ENCODE peak calls at places on chromosome 18, in five cellular contexts. S is right lobe of liver, D is left ventricle myocardium inferior, V is fibroblast of the aortic adventitia, Y is A549. I is an unnamed sample.

GRCh38 chr18:31199190-31199769 is 36.6 kb upstream of the DSC1 start:
- DNase-seq in D (no peak), V (no peak), S (no peak), Y (peak), I (no peak)

GRCh38 chr18:28771849-28772248 is 594.9 kb upstream of the CDH2 start:
- DNase-seq in V (peak), D (no peak), S (no peak), Y (no peak), I (no peak)

GRCh38 chr18:27136208-27136535 is 48.9 kb downstream of the CHST9 start:
- DNase-seq in S (peak), D (no peak), V (no peak), Y (peak), I (no peak)

GRCh38 chr18:34222025-34222395 is 2.7 kb downstream of the NOL4 start:
- DNase-seq in Y (no peak), S (no peak), D (no peak), V (no peak), I (no peak)

GRCh38 chr18:10685484-10685883 is 159.7 kb downstream of the NAPG start:
- DNase-seq in V (no peak), D (no peak), Y (no peak), S (no peak), I (no peak)

GRCh38 chr18:38526922-38527321 is 961.3 kb upstream of the CELF4 start:
- DNase-seq in Y (no peak), D (no peak), V (no peak), S (no peak), I (no peak)

GRCh38 chr18:11040823-11041712 is 108.3 kb downstream of the PIEZO2 start:
- DNase-seq in D (no peak), S (no peak), Y (peak), V (peak), I (peak)

GRCh38 chr18:62717059-62717849 is 1.9 kb downstream of the PHLPP1 start:
- DNase-seq in D (no peak), Y (peak), V (peak), S (no peak), I (peak)

GRCh38 chr18:78686976-78687685 is 292.5 kb upstream of the SALL3 start:
- DNase-seq in S (no peak), D (no peak), Y (no peak), V (no peak), I (no peak)

GRCh38 chr18:78627546-78628315 is 351.9 kb upstream of the SALL3 start:
- DNase-seq in D (no peak), Y (no peak), V (no peak), S (no peak), I (no peak)

DNA sequence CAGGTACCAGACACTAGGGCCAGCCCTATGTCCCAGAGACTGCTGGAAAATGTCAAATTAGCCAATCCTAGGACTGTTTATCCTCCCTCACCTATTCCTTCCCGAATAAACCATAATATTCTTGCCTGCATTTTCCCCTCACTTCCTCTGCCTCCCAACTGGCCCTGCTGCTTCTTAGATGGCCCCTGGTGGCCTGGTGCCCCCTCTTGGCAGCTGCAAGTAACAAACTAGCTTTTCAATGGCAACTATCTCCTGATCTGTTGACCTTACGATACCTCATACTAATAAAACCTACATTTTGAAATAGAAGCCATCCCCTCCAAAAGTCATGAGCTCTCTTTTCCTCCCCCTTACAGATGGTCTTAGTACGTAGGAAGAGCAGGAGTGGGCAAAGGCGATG is 132.0 kb downstream of the ALPK2 start:
- DNase-seq in D (no peak), Y (peak), V (no peak), S (no peak), I (no peak)
- TF ChIP-seq CTCF in D (peak), Y (no peak), V (no peak), S (peak), I (peak)

GRCh38 chr18:3238742-3239141 is 8.9 kb upstream of the MYL12A start:
- DNase-seq in S (no peak), D (no peak), V (no peak), Y (no peak), I (no peak)
- TF ChIP-seq CTCF in S (no peak), D (no peak), V (peak), Y (no peak), I (no peak)

GRCh38 chr18:9366126-9366714 is 31.6 kb downstream of the TWSG1 start:
- DNase-seq in D (no peak), V (peak), Y (peak), S (no peak), I (no peak)
- TF ChIP-seq CTCF in D (peak), V (peak), Y (no peak), S (peak), I (no peak)

DNA sequence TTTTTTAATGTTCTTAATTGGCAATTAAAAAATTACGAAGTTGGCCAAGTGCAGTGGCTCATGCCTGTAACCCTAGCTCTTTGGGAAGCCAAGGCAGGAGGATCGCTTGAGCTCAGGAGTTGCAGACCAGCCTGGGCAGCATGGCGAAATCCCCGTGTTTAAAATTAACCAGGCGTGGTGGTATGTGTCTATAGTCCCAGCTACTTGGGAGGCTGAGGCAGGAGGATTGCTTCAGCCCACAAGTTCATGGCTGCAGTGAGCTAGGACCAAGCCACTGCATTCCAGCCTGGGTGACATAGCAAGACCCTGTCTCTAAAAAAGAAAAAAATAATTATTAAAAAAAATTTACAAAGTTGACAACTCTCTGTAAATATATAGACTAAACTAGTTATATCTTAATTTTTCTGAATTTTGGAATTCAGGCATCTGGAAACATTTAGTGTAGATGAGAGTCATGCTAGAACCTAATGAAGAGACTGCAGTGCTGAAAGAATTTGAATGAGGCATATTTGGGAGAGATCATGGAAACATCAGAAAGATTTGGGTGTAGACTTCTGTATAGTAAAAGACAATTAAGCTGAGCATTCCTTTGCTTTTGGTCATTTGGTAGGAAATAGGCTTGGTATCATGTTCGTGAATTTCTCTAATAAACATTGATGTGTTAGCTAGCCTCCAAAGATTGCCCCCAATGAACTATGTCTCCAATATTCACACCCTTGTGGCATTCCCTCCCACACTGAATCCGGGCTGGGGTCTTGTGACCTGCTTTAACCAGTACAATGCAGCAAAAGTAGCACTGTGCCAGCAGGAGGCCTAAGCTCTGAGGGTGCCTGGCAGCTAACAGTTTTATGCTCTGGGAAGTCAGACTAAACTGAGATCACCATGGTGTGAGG is 4.2 kb upstream of the ROCK1 start:
- DNase-seq in D (no peak), V (peak), Y (no peak), S (no peak), I (peak)
- TF ChIP-seq CTCF in D (no peak), V (peak), Y (no peak), S (no peak), I (no peak)

GRCh38 chr18:24544141-24544498 is 83.7 kb downstream of the HRH4 start:
- DNase-seq in D (no peak), S (no peak), Y (peak), V (peak), I (no peak)
- TF ChIP-seq CTCF in D (peak), S (peak), Y (peak), V (peak), I (peak)

GRCh38 chr18:74315464-74316256 is at the start of gene C18orf63:
- DNase-seq in D (no peak), S (no peak), Y (no peak), V (no peak), I (no peak)

GRCh38 chr18:74311000-74311399 is 4.6 kb upstream of the C18orf63 start:
- DNase-seq in S (no peak), D (no peak), V (no peak), Y (no peak), I (no peak)

GRCh38 chr18:74314759-74315463 is 728 bp upstream of the C18orf63 start:
- DNase-seq in V (no peak), Y (no peak), D (no peak), S (no peak), I (no peak)

GRCh38 chr18:74310411-74310810 is 5.2 kb upstream of the C18orf63 start:
- DNase-seq in Y (peak), D (no peak), S (no peak), V (peak), I (peak)
- TF ChIP-seq CTCF in Y (no peak), D (peak), S (peak), V (peak), I (peak)

DNA sequence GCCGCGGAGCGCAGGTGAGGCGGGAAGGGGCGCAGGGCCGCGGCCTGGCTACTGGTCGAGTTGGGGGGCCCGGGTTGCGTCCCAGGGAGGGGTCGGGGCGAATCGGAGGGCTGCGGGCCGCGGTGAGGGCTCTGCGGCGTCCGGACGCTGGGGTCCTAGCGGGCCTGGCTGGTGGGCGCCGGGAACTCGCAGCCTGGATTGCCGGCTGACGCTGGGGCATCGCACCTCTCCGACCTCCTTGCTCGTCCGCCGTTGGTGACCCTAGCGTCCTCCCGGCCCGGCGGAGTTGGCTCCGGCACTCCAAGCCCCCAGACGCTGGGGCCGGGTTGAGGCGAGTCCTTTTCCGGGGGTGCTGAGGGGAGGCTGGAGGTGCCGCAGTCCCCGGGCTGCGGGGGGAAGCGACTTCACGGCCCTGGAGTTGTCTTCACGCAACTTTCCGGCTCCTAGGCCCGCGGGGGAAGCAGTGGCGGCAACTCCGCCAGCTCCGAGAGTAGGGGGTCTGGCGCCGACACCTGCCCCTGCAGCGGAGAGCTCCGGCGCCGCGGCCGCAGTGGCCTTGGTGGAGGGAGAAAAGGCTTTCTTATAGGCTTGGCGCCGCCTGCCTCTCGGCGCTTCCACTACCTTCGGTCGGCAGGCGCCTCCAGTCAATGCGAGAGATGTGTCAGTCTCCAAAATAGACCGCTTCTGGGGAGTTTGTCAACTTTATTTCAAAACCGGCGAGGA is 70.3 kb downstream of the HAUS1 start:
- DNase-seq in D (peak), Y (no peak), S (peak), V (peak), I (peak)
- TF ChIP-seq CTCF in D (no peak), Y (no peak), S (no peak), V (peak), I (no peak)

DNA sequence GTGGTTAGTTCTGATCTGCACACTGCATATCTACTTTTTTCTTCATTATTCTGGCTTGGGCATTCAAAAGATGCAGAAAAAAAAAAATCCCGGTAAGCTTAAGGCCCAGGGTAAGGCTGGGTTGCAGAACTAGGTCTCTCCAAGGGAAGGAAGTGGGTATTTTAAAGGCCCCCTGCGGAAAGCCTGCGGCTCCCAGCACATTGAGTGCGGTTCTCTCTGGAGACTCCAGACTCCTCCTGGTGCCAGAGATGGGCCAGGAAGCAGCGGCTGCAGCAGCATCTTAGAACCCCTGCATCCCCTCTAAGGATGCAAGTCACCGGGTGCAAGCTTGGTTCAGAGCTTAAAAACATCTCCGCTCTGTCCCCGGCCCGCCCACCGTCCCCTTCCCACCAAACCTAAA is 49.5 kb downstream of the TGIF1 start:
- DNase-seq in D (no peak), V (no peak), S (no peak), Y (no peak), I (no peak)
- TF ChIP-seq CTCF in D (no peak), V (no peak), S (no peak), Y (no peak), I (no peak)

DNA sequence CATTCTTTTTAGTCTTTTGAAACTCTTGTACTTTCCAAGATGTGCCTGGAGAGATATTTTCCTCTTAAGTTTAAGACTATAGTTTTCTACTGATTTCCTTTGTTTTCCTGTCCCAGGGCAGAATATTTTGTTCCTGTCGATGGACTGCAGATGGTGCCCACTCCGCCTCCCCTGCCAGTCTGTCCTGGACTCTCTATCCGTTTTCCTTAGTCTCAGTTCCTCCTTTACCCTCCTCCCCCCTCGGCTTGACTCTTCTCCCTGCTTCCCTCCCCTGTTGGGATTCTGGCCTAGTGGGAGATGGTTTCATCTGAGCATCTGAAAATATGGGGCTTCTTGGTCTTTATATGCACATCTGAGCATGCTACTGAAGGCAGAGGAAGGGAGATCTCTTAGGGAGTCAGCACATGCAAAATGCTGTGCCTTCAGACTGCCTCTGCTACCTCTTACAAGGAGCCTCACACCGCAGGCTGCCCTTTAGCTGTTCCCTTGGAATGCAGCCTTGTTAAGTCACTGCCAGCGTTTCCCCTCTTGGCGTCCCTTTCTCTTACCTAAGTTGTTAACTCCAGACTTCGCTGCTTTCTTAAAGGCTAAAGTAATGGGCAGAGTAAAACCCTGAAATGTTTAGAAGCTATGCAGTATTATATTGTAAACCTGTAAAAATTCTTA is 49.6 kb downstream of the LDLRAD4 start:
- DNase-seq in V (peak), Y (no peak), S (no peak), D (no peak), I (no peak)
- TF ChIP-seq CTCF in V (no peak), Y (no peak), S (no peak), D (no peak), I (no peak)

DNA sequence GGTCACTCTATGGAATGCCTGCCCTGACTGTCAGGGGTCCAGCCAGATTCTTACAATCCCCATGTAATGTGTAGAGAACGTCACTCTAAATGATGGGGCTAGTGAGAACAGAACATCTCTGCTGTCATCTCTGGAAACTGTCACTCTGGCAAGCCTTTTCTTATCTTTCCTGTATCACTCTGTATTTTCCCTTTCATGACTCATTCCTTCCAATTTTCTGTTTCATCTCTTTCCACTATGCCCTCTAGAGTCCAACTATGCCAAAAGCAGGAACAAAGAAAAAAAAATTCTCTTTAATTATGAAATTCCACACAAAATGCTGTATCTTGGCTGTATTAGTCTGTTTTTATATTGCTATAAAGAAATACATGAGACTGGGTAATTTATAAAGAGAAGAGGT is 608.8 kb downstream of the ADCYAP1 start:
- DNase-seq in D (no peak), S (no peak), Y (no peak), V (no peak), I (no peak)
- TF ChIP-seq CTCF in D (no peak), S (peak), Y (no peak), V (no peak), I (no peak)